ENCODE peak calls at places on chromosomes 13 and 19, in six cellular contexts. F is lower lobe of right lung; W is amniotic stem cell; L is stimulated activated CD4-positive, alpha-beta T cell treated with anti-CD3 and anti-CD28 coated beads, Interleukin-4, amount 100 ng/mL, for 48 hours; R is NCI-H1092; A is dermis blood vessel endothelial cell. S is an unnamed sample.

GRCh38 chr19:23515551-23515950 is 120.3 kb upstream of the ZNF91 start:
- DNase-seq in F (no peak), W (no peak), L (no peak), R (no peak), A (no peak), S (no peak)

GRCh38 chr19:15748239-15748638 is 10.5 kb downstream of the OR10H3 start:
- DNase-seq in F (no peak), W (no peak), L (no peak), R (no peak), A (no peak), S (no peak)

GRCh38 chr13:110471833-110472162 is 89.7 kb downstream of the RAB20 start:
- DNase-seq in F (peak; percentile 68), W (no peak), L (no peak), R (no peak), A (peak; percentile 63), S (no peak)

GRCh38 chr19:33075519-33075918 is 5.5 kb upstream of the GPATCH1 start:
- DNase-seq in F (no peak), W (no peak), L (no peak), R (no peak), A (no peak), S (no peak)

GRCh38 chr13:77728265-77728966 is 30.9 kb downstream of the SLAIN1 start:
- DNase-seq in F (no peak), W (no peak), L (no peak), R (peak; percentile 20), A (no peak), S (no peak)

GRCh38 chr19:48530044-48530720 is 18.5 kb upstream of the LMTK3 start:
- DNase-seq in F (no peak), W (no peak), L (no peak), R (no peak), A (no peak), S (no peak)

GRCh38 chr19:14434543-14435319 is 1.6 kb downstream of the PKN1 start:
- DNase-seq in F (peak; percentile 62), W (peak; percentile 26), L (no peak), R (no peak), A (peak; percentile 81), S (peak; percentile 68)

GRCh38 chr13:73365681-73366080 is 306.9 kb downstream of the KLF5 start:
- DNase-seq in F (no peak), W (no peak), L (no peak), R (no peak), A (no peak), S (no peak)

GRCh38 chr13:53200498-53201453 is 172.2 kb downstream of the OLFM4 start:
- DNase-seq in F (peak; percentile 61), W (no peak), L (peak; percentile 8), R (no peak), A (peak; percentile 2), S (no peak)

GRCh38 chr19:55454787-55455243 is 6.6 kb downstream of the ISOC2 start:
- DNase-seq in F (no peak), W (peak; percentile 19), L (no peak), R (no peak), A (peak; percentile 70), S (peak; percentile 75)

GRCh38 chr13:77868717-77869116 is 49.9 kb downstream of the EDNRB start:
- DNase-seq in F (no peak), W (no peak), L (no peak), R (no peak), A (peak; percentile 24), S (no peak)

GRCh38 chr19:12913871-12914690 is 5.0 kb downstream of the SYCE2 start:
- DNase-seq in F (no peak), W (no peak), L (no peak), R (peak; percentile 52), A (no peak), S (no peak)

GRCh38 chr13:50635504-50635903 is 208.0 kb downstream of the DLEU7 start:
- DNase-seq in F (no peak), W (no peak), L (no peak), R (no peak), A (no peak), S (no peak)

GRCh38 chr19:43651758-43652545 is 12.3 kb upstream of the CADM4 start:
- DNase-seq in F (no peak), W (no peak), L (peak; percentile 24), R (peak; percentile 20), A (peak; percentile 85), S (peak; percentile 92)

GRCh38 chr19:7676854-7677253 is at the start of gene MCEMP1:
- DNase-seq in F (peak; percentile 82), W (no peak), L (no peak), R (no peak), A (no peak), S (no peak)